ENCODE peak calls at places on chromosomes 5 and 9, in six cellular contexts. W is body of pancreas, D is fibroblast of lung, O is C1 segment of cervical spinal cord, E is left cardiac atrium, M is GDM1. K is an unnamed sample.

GRCh38 chr9:87620727-87621322 is 105.1 kb upstream of the CTSL start:
- DNase-seq in W (no peak), D (no peak), O (no peak), E (no peak), M (no peak), K (no peak)

GRCh38 chr5:107257885-107258520 is 412.7 kb downstream of the EFNA5 start:
- DNase-seq in W (no peak), D (no peak), O (no peak), E (no peak), M (no peak), K (no peak)

GRCh38 chr5:134086215-134086942 is 28.1 kb upstream of the TCF7 start:
- DNase-seq in W (no peak), D (no peak), O (no peak), E (no peak), M (no peak), K (no peak)

GRCh38 chr9:101037433-101037832 is 8.9 kb downstream of the PLPPR1 start:
- DNase-seq in W (no peak), D (no peak), O (no peak), E (no peak), M (no peak), K (no peak)

GRCh38 chr5:14148483-14148882 is 5.3 kb downstream of the TRIO start:
- DNase-seq in W (no peak), D (no peak), O (no peak), E (no peak), M (no peak), K (no peak)

GRCh38 chr5:43425965-43426364 is 13.8 kb upstream of the CCL28 start:
- DNase-seq in W (no peak), D (peak), O (no peak), E (no peak), M (no peak), K (no peak)

GRCh38 chr9:122218070-122218884 is 10.5 kb downstream of the LHX6 start:
- DNase-seq in W (no peak), D (no peak), O (no peak), E (no peak), M (no peak), K (no peak)

GRCh38 chr5:132000677-132001453 is 10.6 kb downstream of the ACSL6 start:
- DNase-seq in W (no peak), D (no peak), O (no peak), E (no peak), M (peak), K (no peak)

GRCh38 chr9:108108802-108109448 is 619.4 kb upstream of the KLF4 start:
- DNase-seq in W (no peak), D (peak), O (no peak), E (no peak), M (no peak), K (peak)

GRCh38 chr5:63262191-63262981 is 683.8 kb downstream of the LRRC70 start:
- DNase-seq in W (no peak), D (peak), O (no peak), E (no peak), M (no peak), K (no peak)

GRCh38 chr5:131766689-131767088 is 30.1 kb downstream of the FNIP1 start:
- DNase-seq in W (no peak), D (no peak), O (no peak), E (no peak), M (no peak), K (no peak)

GRCh38 chr9:4927701-4928100 is 57.4 kb upstream of the JAK2 start:
- DNase-seq in W (no peak), D (no peak), O (no peak), E (no peak), M (no peak), K (no peak)

GRCh38 chr9:114387678-114388431 is at the start of gene AKNA:
- DNase-seq in W (peak), D (peak), O (peak), E (peak), M (peak), K (no peak)

GRCh38 chr5:178507151-178507932 is 82.9 kb downstream of the COL23A1 start:
- DNase-seq in W (no peak), D (no peak), O (no peak), E (no peak), M (no peak), K (no peak)

GRCh38 chr9:87889882-87890252 is 7.2 kb downstream of the SPATA31E1 start:
- DNase-seq in W (no peak), D (no peak), O (no peak), E (no peak), M (no peak), K (no peak)

GRCh38 chr5:43007246-43007910 is 32.7 kb downstream of the ANXA2R start:
- DNase-seq in W (peak), D (peak), O (peak), E (peak), M (peak), K (peak)